ENCODE peak calls at places on chromosome 4, in ten cellular contexts. One of them, this sample, is unnamed.

GRCh38 chr4:40421839-40422238 is 86.7 kb downstream of the CHRNA9 start:
- DNase-seq in upper lobe of left lung: no peak
- DNase-seq in sigmoid colon: no peak
- DNase-seq in spleen: no peak
- DNase-seq in HepG2: no peak
- DNase-seq in tibial nerve: no peak
- DNase-seq in stomach: no peak
- DNase-seq in suprapubic skin: no peak
- DNase-seq in IMR-90: no peak
- DNase-seq in breast epithelium: no peak
- DNase-seq in this sample: no peak

GRCh38 chr4:186240848-186241491 is 13.7 kb downstream of the KLKB1 start:
- DNase-seq in sigmoid colon: no peak
- DNase-seq in IMR-90: no peak
- DNase-seq in spleen: no peak
- DNase-seq in stomach: no peak
- DNase-seq in breast epithelium: no peak
- DNase-seq in HepG2: no peak
- DNase-seq in suprapubic skin: no peak
- DNase-seq in upper lobe of left lung: no peak
- DNase-seq in tibial nerve: no peak
- DNase-seq in this sample: no peak

GRCh38 chr4:74716436-74716765 is 77.9 kb downstream of the BTC start:
- DNase-seq in tibial nerve: no peak
- DNase-seq in IMR-90: no peak
- DNase-seq in upper lobe of left lung: no peak
- DNase-seq in HepG2: no peak
- DNase-seq in sigmoid colon: no peak
- DNase-seq in breast epithelium: no peak
- DNase-seq in stomach: no peak
- DNase-seq in suprapubic skin: no peak
- DNase-seq in spleen: no peak
- DNase-seq in this sample: no peak

GRCh38 chr4:86653237-86653865 is 59.2 kb downstream of the PTPN13 start:
- DNase-seq in spleen: no peak
- DNase-seq in suprapubic skin: no peak
- DNase-seq in IMR-90: no peak
- DNase-seq in stomach: no peak
- DNase-seq in breast epithelium: no peak
- DNase-seq in upper lobe of left lung: no peak
- DNase-seq in HepG2: peak; percentile 3
- DNase-seq in sigmoid colon: no peak
- DNase-seq in tibial nerve: no peak
- DNase-seq in this sample: no peak

GRCh38 chr4:20044502-20044911 is 207.2 kb upstream of the SLIT2 start:
- DNase-seq in stomach: no peak
- DNase-seq in spleen: no peak
- DNase-seq in sigmoid colon: no peak
- DNase-seq in suprapubic skin: no peak
- DNase-seq in upper lobe of left lung: no peak
- DNase-seq in tibial nerve: no peak
- DNase-seq in IMR-90: peak; percentile 50
- DNase-seq in HepG2: no peak
- DNase-seq in breast epithelium: no peak
- DNase-seq in this sample: no peak

GRCh38 chr4:54929459-54929858 is 195.9 kb downstream of the KDR start:
- DNase-seq in spleen: no peak
- DNase-seq in sigmoid colon: no peak
- DNase-seq in upper lobe of left lung: no peak
- DNase-seq in IMR-90: no peak
- DNase-seq in suprapubic skin: no peak
- DNase-seq in stomach: no peak
- DNase-seq in HepG2: no peak
- DNase-seq in breast epithelium: no peak
- DNase-seq in tibial nerve: no peak
- DNase-seq in this sample: no peak

GRCh38 chr4:100869266-100869665 is 351.4 kb upstream of the EMCN start:
- DNase-seq in upper lobe of left lung: no peak
- DNase-seq in breast epithelium: no peak
- DNase-seq in tibial nerve: no peak
- DNase-seq in HepG2: no peak
- DNase-seq in suprapubic skin: no peak
- DNase-seq in IMR-90: no peak
- DNase-seq in sigmoid colon: no peak
- DNase-seq in spleen: no peak
- DNase-seq in stomach: no peak
- DNase-seq in this sample: no peak

GRCh38 chr4:187996502-187997177 is 1.1 kb downstream of the ZFP42 start:
- DNase-seq in upper lobe of left lung: peak; percentile 68
- DNase-seq in sigmoid colon: no peak
- DNase-seq in suprapubic skin: no peak
- DNase-seq in spleen: no peak
- DNase-seq in stomach: no peak
- DNase-seq in HepG2: no peak
- DNase-seq in IMR-90: no peak
- DNase-seq in breast epithelium: no peak
- DNase-seq in tibial nerve: no peak
- DNase-seq in this sample: no peak

DNA sequence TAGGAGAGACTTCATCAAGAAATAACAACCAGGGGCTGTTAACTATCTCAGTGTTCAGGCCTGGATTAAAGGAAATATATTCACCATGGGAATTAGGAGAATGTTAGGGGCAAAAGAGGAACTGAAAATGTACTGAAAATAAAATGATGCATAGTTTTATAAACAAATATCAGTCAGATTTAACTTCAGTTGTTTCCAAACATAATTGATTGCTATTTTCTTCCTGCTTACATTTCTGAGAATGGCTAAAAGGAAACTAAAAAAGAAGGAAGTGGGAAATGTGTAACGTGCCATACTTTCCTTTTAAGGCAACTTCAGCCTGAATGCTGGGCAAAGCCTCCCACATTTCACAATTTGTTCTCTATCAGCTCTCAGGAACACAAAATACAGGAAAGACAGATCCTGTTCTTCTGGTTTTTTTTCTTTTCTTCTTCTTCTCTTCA is 178.1 kb downstream of the MAML3 start:
- DNase-seq in breast epithelium: no peak
- DNase-seq in upper lobe of left lung: no peak
- DNase-seq in sigmoid colon: no peak
- DNase-seq in tibial nerve: peak; percentile 50
- DNase-seq in HepG2: no peak
- DNase-seq in IMR-90: peak; percentile 56
- DNase-seq in suprapubic skin: no peak
- DNase-seq in stomach: no peak
- DNase-seq in spleen: no peak
- DNase-seq in this sample: peak; percentile 21
- H3K4me1 ChIP-seq in breast epithelium: peaks cover 2% of the 10 kb centered on the region
- H3K4me1 ChIP-seq in upper lobe of left lung: peaks cover 47% of the 10 kb centered on the region
- H3K4me1 ChIP-seq in sigmoid colon: peaks cover 24% of the 10 kb centered on the region
- H3K4me1 ChIP-seq in tibial nerve: no peaks in the 10 kb centered on the region
- H3K4me1 ChIP-seq in HepG2: no peaks in the 10 kb centered on the region
- H3K4me1 ChIP-seq in IMR-90: peaks cover 6% of the 10 kb centered on the region
- H3K4me1 ChIP-seq in suprapubic skin: peaks cover 38% of the 10 kb centered on the region
- H3K4me1 ChIP-seq in stomach: peaks cover 39% of the 10 kb centered on the region
- H3K4me1 ChIP-seq in spleen: peaks cover 29% of the 10 kb centered on the region
- H3K4me1 ChIP-seq in this sample: peaks cover 14% of the 10 kb centered on the region

DNA sequence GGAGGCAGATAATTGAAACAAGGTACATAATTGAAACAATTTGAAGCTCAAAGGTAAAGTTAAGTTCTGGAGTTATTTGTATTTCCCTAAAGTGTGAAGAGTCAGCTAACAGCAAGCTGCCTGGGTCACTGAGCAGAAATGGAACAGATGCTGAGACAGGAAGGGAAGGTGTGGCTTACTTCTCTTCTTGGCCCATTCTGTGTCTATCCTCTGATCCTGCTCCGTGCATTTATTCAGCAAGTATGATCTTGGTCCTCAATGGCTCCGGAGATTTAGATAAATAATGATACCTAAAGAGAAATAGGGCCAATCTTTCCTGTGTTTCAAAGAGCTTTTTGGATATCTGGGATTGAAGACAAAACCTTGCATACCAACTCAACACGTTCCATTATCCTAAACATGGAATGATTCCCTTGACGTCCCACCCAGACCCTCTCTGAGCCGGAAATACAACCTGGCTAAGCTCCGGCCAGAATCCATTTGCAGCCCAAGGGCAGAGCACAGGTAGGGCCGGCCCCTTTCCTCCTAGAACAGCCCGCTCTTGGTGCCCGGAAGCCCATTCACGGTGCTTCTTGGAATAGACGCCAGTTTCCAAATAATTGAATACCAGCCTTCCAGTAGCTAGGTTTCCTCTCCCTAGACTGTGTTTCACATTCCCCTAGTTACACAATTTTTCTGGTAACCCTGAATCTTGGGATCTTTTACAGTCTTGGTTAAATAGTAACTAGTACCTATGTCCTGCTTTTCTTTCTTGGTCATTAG is 210.9 kb downstream of the NWD2 start:
- DNase-seq in tibial nerve: no peak
- DNase-seq in sigmoid colon: no peak
- DNase-seq in breast epithelium: no peak
- DNase-seq in spleen: no peak
- DNase-seq in suprapubic skin: no peak
- DNase-seq in stomach: peak; percentile 53
- DNase-seq in upper lobe of left lung: no peak
- DNase-seq in IMR-90: no peak
- DNase-seq in HepG2: no peak
- DNase-seq in this sample: no peak
- TF ChIP-seq POLR2A in tibial nerve: no peak
- TF ChIP-seq POLR2A in sigmoid colon: no peak
- TF ChIP-seq POLR2A in breast epithelium: no peak
- TF ChIP-seq POLR2A in spleen: no peak
- TF ChIP-seq POLR2A in suprapubic skin: no peak
- TF ChIP-seq POLR2A in stomach: no peak
- TF ChIP-seq POLR2A in upper lobe of left lung: no peak
- TF ChIP-seq POLR2A in IMR-90: no peak
- TF ChIP-seq POLR2A in HepG2: no peak
- TF ChIP-seq POLR2A in this sample: no peak

GRCh38 chr4:88360256-88360655 is 18.4 kb upstream of the HERC6 start:
- DNase-seq in spleen: no peak
- DNase-seq in HepG2: no peak
- DNase-seq in sigmoid colon: no peak
- DNase-seq in stomach: no peak
- DNase-seq in breast epithelium: no peak
- DNase-seq in IMR-90: no peak
- DNase-seq in tibial nerve: no peak
- DNase-seq in suprapubic skin: no peak
- DNase-seq in upper lobe of left lung: peak; percentile 54
- DNase-seq in this sample: no peak
- H3K9me3 ChIP-seq in spleen: no peaks in the 10 kb centered on the region
- H3K9me3 ChIP-seq in HepG2: no peaks in the 10 kb centered on the region
- H3K9me3 ChIP-seq in sigmoid colon: no peaks in the 10 kb centered on the region
- H3K9me3 ChIP-seq in stomach: peaks cover 7% of the 10 kb centered on the region
- H3K9me3 ChIP-seq in breast epithelium: peaks cover 3% of the 10 kb centered on the region
- H3K9me3 ChIP-seq in IMR-90: peaks cover 2% of the 10 kb centered on the region
- H3K9me3 ChIP-seq in tibial nerve: no peaks in the 10 kb centered on the region
- H3K9me3 ChIP-seq in suprapubic skin: no peaks in the 10 kb centered on the region
- H3K9me3 ChIP-seq in upper lobe of left lung: no peaks in the 10 kb centered on the region
- H3K9me3 ChIP-seq in this sample: no peaks in the 10 kb centered on the region

GRCh38 chr4:1015179-1015578 is 3.8 kb downstream of the FGFRL1 start:
- DNase-seq in IMR-90: no peak
- DNase-seq in breast epithelium: no peak
- DNase-seq in tibial nerve: no peak
- DNase-seq in suprapubic skin: no peak
- DNase-seq in upper lobe of left lung: peak; percentile 82
- DNase-seq in spleen: no peak
- DNase-seq in HepG2: no peak
- DNase-seq in sigmoid colon: no peak
- DNase-seq in stomach: no peak
- DNase-seq in this sample: no peak
- H3K4me1 ChIP-seq in IMR-90: peaks cover 5% of the 10 kb centered on the region
- H3K4me1 ChIP-seq in breast epithelium: peaks cover 7% of the 10 kb centered on the region
- H3K4me1 ChIP-seq in tibial nerve: no peaks in the 10 kb centered on the region
- H3K4me1 ChIP-seq in suprapubic skin: peaks cover 17% of the 10 kb centered on the region
- H3K4me1 ChIP-seq in upper lobe of left lung: peaks cover 16% of the 10 kb centered on the region
- H3K4me1 ChIP-seq in spleen: peaks cover 6% of the 10 kb centered on the region
- H3K4me1 ChIP-seq in HepG2: peaks cover 45% of the 10 kb centered on the region
- H3K4me1 ChIP-seq in sigmoid colon: peaks cover 20% of the 10 kb centered on the region
- H3K4me1 ChIP-seq in stomach: peaks cover 31% of the 10 kb centered on the region
- H3K4me1 ChIP-seq in this sample: peaks cover 9% of the 10 kb centered on the region

GRCh38 chr4:183763990-183764754 is 105.1 kb downstream of the TRAPPC11 start:
- DNase-seq in suprapubic skin: peak; percentile 66
- DNase-seq in tibial nerve: no peak
- DNase-seq in stomach: no peak
- DNase-seq in upper lobe of left lung: no peak
- DNase-seq in sigmoid colon: no peak
- DNase-seq in spleen: no peak
- DNase-seq in HepG2: no peak
- DNase-seq in breast epithelium: no peak
- DNase-seq in IMR-90: no peak
- DNase-seq in this sample: no peak
- TF ChIP-seq POLR2A in suprapubic skin: no peak
- TF ChIP-seq POLR2A in tibial nerve: no peak
- TF ChIP-seq POLR2A in stomach: no peak
- TF ChIP-seq POLR2A in upper lobe of left lung: no peak
- TF ChIP-seq POLR2A in sigmoid colon: no peak
- TF ChIP-seq POLR2A in spleen: no peak
- TF ChIP-seq POLR2A in HepG2: no peak
- TF ChIP-seq POLR2A in breast epithelium: no peak
- TF ChIP-seq POLR2A in IMR-90: no peak
- TF ChIP-seq POLR2A in this sample: no peak

DNA sequence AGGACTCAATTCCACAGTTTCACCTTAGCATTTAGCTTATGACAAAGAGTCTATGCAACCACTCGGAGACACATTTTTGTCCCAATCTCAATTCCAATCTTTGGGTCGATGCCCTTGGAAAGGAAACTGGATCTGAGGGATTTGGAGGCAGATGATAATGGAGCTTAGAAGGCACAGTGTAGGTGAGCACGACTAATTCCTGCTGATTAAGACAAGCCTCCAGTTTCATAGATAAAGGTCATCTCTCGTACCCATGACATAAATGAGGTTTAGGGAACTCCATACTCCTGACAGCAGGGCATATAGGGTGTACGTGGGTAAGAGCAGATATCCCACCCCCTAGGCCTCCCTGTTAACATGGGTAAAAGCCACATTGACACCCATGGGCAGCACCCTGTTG is 24.4 kb upstream of the ZNF718 start:
- DNase-seq in suprapubic skin: no peak
- DNase-seq in stomach: no peak
- DNase-seq in spleen: no peak
- DNase-seq in sigmoid colon: no peak
- DNase-seq in IMR-90: no peak
- DNase-seq in HepG2: no peak
- DNase-seq in tibial nerve: no peak
- DNase-seq in breast epithelium: no peak
- DNase-seq in upper lobe of left lung: no peak
- DNase-seq in this sample: no peak
- H3K9me3 ChIP-seq in suprapubic skin: peaks cover 62% of the 10 kb centered on the region
- H3K9me3 ChIP-seq in stomach: peaks cover 98% of the 10 kb centered on the region
- H3K9me3 ChIP-seq in spleen: peaks cover 78% of the 10 kb centered on the region
- H3K9me3 ChIP-seq in sigmoid colon: peaks cover 39% of the 10 kb centered on the region
- H3K9me3 ChIP-seq in IMR-90: peaks cover 44% of the 10 kb centered on the region
- H3K9me3 ChIP-seq in HepG2: peaks cover 95% of the 10 kb centered on the region
- H3K9me3 ChIP-seq in tibial nerve: peaks cover 45% of the 10 kb centered on the region
- H3K9me3 ChIP-seq in breast epithelium: peaks cover 69% of the 10 kb centered on the region
- H3K9me3 ChIP-seq in upper lobe of left lung: peaks cover 70% of the 10 kb centered on the region
- H3K9me3 ChIP-seq in this sample: peaks cover 41% of the 10 kb centered on the region

GRCh38 chr4:91840359-91840758 is 463.4 kb upstream of the GRID2 start:
- DNase-seq in sigmoid colon: no peak
- DNase-seq in HepG2: peak; percentile 1
- DNase-seq in upper lobe of left lung: no peak
- DNase-seq in stomach: no peak
- DNase-seq in suprapubic skin: no peak
- DNase-seq in IMR-90: no peak
- DNase-seq in tibial nerve: no peak
- DNase-seq in spleen: no peak
- DNase-seq in breast epithelium: no peak
- DNase-seq in this sample: no peak
- H3K4me1 ChIP-seq in sigmoid colon: no peaks in the 10 kb centered on the region
- H3K4me1 ChIP-seq in HepG2: no peaks in the 10 kb centered on the region
- H3K4me1 ChIP-seq in upper lobe of left lung: no peaks in the 10 kb centered on the region
- H3K4me1 ChIP-seq in stomach: no peaks in the 10 kb centered on the region
- H3K4me1 ChIP-seq in suprapubic skin: no peaks in the 10 kb centered on the region
- H3K4me1 ChIP-seq in IMR-90: no peaks in the 10 kb centered on the region
- H3K4me1 ChIP-seq in tibial nerve: no peaks in the 10 kb centered on the region
- H3K4me1 ChIP-seq in spleen: no peaks in the 10 kb centered on the region
- H3K4me1 ChIP-seq in breast epithelium: no peaks in the 10 kb centered on the region
- H3K4me1 ChIP-seq in this sample: no peaks in the 10 kb centered on the region

This sample was measured in gastrocnemius medialis.